ENCODE peak calls at places on chromosomes 13 and 19, in eight cellular contexts. One of them, this sample, is unnamed.

GRCh38 chr13:34294483-34295129 is 476.7 kb downstream of the RFC3 start:
- DNase-seq in heart right ventricle: peak
- DNase-seq in A549: no peak
- DNase-seq in Calu3: no peak
- DNase-seq in HFFc6: no peak
- DNase-seq in coronary artery: no peak
- DNase-seq in WTC11: no peak
- DNase-seq in HFF-Myc: no peak
- DNase-seq in this sample: no peak

GRCh38 chr13:77717508-77717907 is 20.0 kb downstream of the SLAIN1 start:
- DNase-seq in heart right ventricle: no peak
- DNase-seq in A549: no peak
- DNase-seq in HFF-Myc: no peak
- DNase-seq in Calu3: no peak
- DNase-seq in HFFc6: no peak
- DNase-seq in WTC11: no peak
- DNase-seq in coronary artery: no peak
- DNase-seq in this sample: no peak

GRCh38 chr19:38650180-38650775 is 2.8 kb downstream of the ACTN4 start:
- DNase-seq in heart right ventricle: no peak
- DNase-seq in Calu3: no peak
- DNase-seq in HFFc6: no peak
- DNase-seq in WTC11: no peak
- DNase-seq in HFF-Myc: no peak
- DNase-seq in coronary artery: no peak
- DNase-seq in A549: no peak
- DNase-seq in this sample: no peak

GRCh38 chr13:72839831-72840426 is 58.0 kb downstream of the PIBF1 start:
- DNase-seq in WTC11: peak
- DNase-seq in Calu3: peak
- DNase-seq in A549: peak
- DNase-seq in heart right ventricle: no peak
- DNase-seq in coronary artery: no peak
- DNase-seq in HFFc6: peak
- DNase-seq in HFF-Myc: peak
- DNase-seq in this sample: peak

GRCh38 chr13:42048625-42049453 is at the start of gene DGKH:
- DNase-seq in heart right ventricle: peak
- DNase-seq in coronary artery: peak
- DNase-seq in HFFc6: peak
- DNase-seq in A549: peak
- DNase-seq in Calu3: peak
- DNase-seq in WTC11: peak
- DNase-seq in HFF-Myc: no peak
- DNase-seq in this sample: peak

GRCh38 chr13:72952529-72953141 is 106.2 kb upstream of the KLF5 start:
- DNase-seq in Calu3: no peak
- DNase-seq in HFFc6: no peak
- DNase-seq in heart right ventricle: no peak
- DNase-seq in coronary artery: no peak
- DNase-seq in WTC11: no peak
- DNase-seq in HFF-Myc: no peak
- DNase-seq in A549: no peak
- DNase-seq in this sample: no peak

GRCh38 chr19:13146763-13147563 is 3.2 kb downstream of the STX10 start:
- DNase-seq in HFF-Myc: peak
- DNase-seq in WTC11: no peak
- DNase-seq in Calu3: peak
- DNase-seq in A549: no peak
- DNase-seq in coronary artery: no peak
- DNase-seq in HFFc6: no peak
- DNase-seq in heart right ventricle: no peak
- DNase-seq in this sample: no peak

GRCh38 chr19:4831351-4832340 is at the start of gene TICAM1:
- DNase-seq in coronary artery: no peak
- DNase-seq in Calu3: peak
- DNase-seq in heart right ventricle: peak
- DNase-seq in WTC11: no peak
- DNase-seq in HFF-Myc: no peak
- DNase-seq in A549: peak
- DNase-seq in HFFc6: peak
- DNase-seq in this sample: peak

GRCh38 chr19:3798137-3798536 is 12.0 kb upstream of the MATK start:
- DNase-seq in heart right ventricle: no peak
- DNase-seq in A549: no peak
- DNase-seq in coronary artery: no peak
- DNase-seq in Calu3: no peak
- DNase-seq in WTC11: no peak
- DNase-seq in HFFc6: no peak
- DNase-seq in HFF-Myc: no peak
- DNase-seq in this sample: no peak

GRCh38 chr13:19590423-19590822 is 29.1 kb upstream of the TPTE2 start:
- DNase-seq in HFF-Myc: no peak
- DNase-seq in Calu3: no peak
- DNase-seq in A549: no peak
- DNase-seq in WTC11: no peak
- DNase-seq in coronary artery: no peak
- DNase-seq in heart right ventricle: no peak
- DNase-seq in HFFc6: no peak
- DNase-seq in this sample: no peak

GRCh38 chr19:6828698-6829633 is 56.5 kb downstream of the VAV1 start:
- DNase-seq in Calu3: peak
- DNase-seq in HFFc6: no peak
- DNase-seq in HFF-Myc: no peak
- DNase-seq in WTC11: peak
- DNase-seq in A549: peak
- DNase-seq in coronary artery: no peak
- DNase-seq in heart right ventricle: no peak
- DNase-seq in this sample: peak

GRCh38 chr13:76852991-76853390 is 33.2 kb downstream of the KCTD12 start:
- DNase-seq in HFF-Myc: no peak
- DNase-seq in A549: no peak
- DNase-seq in coronary artery: no peak
- DNase-seq in heart right ventricle: no peak
- DNase-seq in Calu3: peak
- DNase-seq in HFFc6: peak
- DNase-seq in WTC11: no peak
- DNase-seq in this sample: peak

GRCh38 chr13:60933638-60934037 is 482.0 kb downstream of the PCDH20 start:
- DNase-seq in A549: no peak
- DNase-seq in coronary artery: no peak
- DNase-seq in HFFc6: no peak
- DNase-seq in HFF-Myc: no peak
- DNase-seq in Calu3: no peak
- DNase-seq in WTC11: no peak
- DNase-seq in heart right ventricle: no peak
- DNase-seq in this sample: no peak